ENCODE peak calls at places on chromosome 18, in four cellular contexts. L is amniotic stem cell, S is spleen, A is sciatic nerve. M is an unnamed sample.

GRCh38 chr18:69261436-69261835 is 139.3 kb upstream of the DOK6 start:
- DNase-seq in A (no peak), S (no peak), L (no peak), M (no peak)

GRCh38 chr18:60147326-60147725 is 225.2 kb downstream of the MC4R start:
- DNase-seq in A (no peak), S (no peak), L (no peak), M (no peak)

GRCh38 chr18:8721716-8722115 is 16.4 kb downstream of the MTCL1 start:
- DNase-seq in L (no peak), A (no peak), S (no peak), M (no peak)

GRCh38 chr18:61579581-61579980 is 246.4 kb downstream of the CDH20 start:
- DNase-seq in L (no peak), A (no peak), S (no peak), M (no peak)

GRCh38 chr18:70126832-70127231 is 78.7 kb downstream of the RTTN start:
- DNase-seq in L (no peak), A (no peak), S (no peak), M (no peak)

GRCh38 chr18:36088256-36088655 is 20.9 kb upstream of the RPRD1A start:
- DNase-seq in L (no peak), S (no peak), A (no peak), M (no peak)

GRCh38 chr18:13145636-13146190 is 72.8 kb upstream of the LDLRAD4 start:
- DNase-seq in A (no peak), L (no peak), S (no peak), M (no peak)

GRCh38 chr18:1659190-1659589 is 754.5 kb downstream of the ADCYAP1 start:
- DNase-seq in A (no peak), L (no peak), S (no peak), M (no peak)

GRCh38 chr18:63578357-63578958 is 8.7 kb upstream of the SERPINB13 start:
- DNase-seq in L (no peak), A (no peak), S (no peak), M (no peak)

GRCh38 chr18:79772865-79773696 is 24.7 kb upstream of the KCNG2 start:
- DNase-seq in S (peak; percentile 33), A (peak; percentile 36), L (no peak), M (no peak)

GRCh38 chr18:11496561-11497172 is 112.7 kb upstream of the SLC35G4 start:
- DNase-seq in S (no peak), A (no peak), L (no peak), M (no peak)

GRCh38 chr18:60066576-60066975 is 166.8 kb downstream of the PMAIP1 start:
- DNase-seq in L (no peak), S (no peak), A (no peak), M (no peak)

GRCh38 chr18:24878289-24878688 is 417.9 kb downstream of the HRH4 start:
- DNase-seq in A (no peak), S (no peak), L (peak; percentile 4), M (no peak)

GRCh38 chr18:35703043-35703688 is 121.6 kb downstream of the GALNT1 start:
- DNase-seq in S (no peak), L (no peak), A (no peak), M (no peak)

M was measured in stimulated activated CD4-positive, alpha-beta T cell treated with anti-CD3 and anti-CD28 coated beads, Interleukin-1b, Interleukin-23, amount 100 ng/mL, for 4 hours.